ENCODE peak calls at places on chromosomes 12 and 14, in nine cellular contexts. C is Calu3; H is activated CD8-positive, alpha-beta memory T cell treated with anti-CD3 and anti-CD28 coated beads, Interleukin-2, amount 10 ng/mL, durations not matched to agents 7 days and 5 days; Y is H54; U is kidney tubule cell; M is IMR-90; G is sciatic nerve; I is GM03348; R is germinal center. W is an unnamed sample.

GRCh38 chr14:104458845-104459244 is 120.7 kb upstream of the C14orf180 start:
- DNase-seq in G (no peak), H (no peak), R (no peak), U (no peak), I (no peak), M (no peak), Y (no peak), C (no peak), W (no peak)

GRCh38 chr14:101182476-101182875 is 279.0 kb upstream of the RTL1 start:
- DNase-seq in Y (no peak), H (no peak), C (no peak), U (no peak), I (peak), M (no peak), G (peak), R (no peak), W (no peak)

GRCh38 chr12:51227962-51228361 is 10.1 kb upstream of the POU6F1 start:
- DNase-seq in U (no peak), M (no peak), C (no peak), Y (no peak), G (no peak), H (no peak), I (no peak), R (no peak), W (no peak)

GRCh38 chr14:103755060-103755459 is 39.5 kb downstream of the ZFYVE21 start:
- DNase-seq in R (no peak), U (no peak), Y (no peak), M (no peak), I (no peak), G (no peak), C (no peak), H (no peak), W (no peak)

GRCh38 chr12:27619308-27619707 is 76.9 kb upstream of the REP15 start:
- DNase-seq in I (peak), C (no peak), G (no peak), Y (no peak), U (peak), H (no peak), R (no peak), M (peak), W (no peak)

GRCh38 chr12:10406725-10407124 is 2.8 kb downstream of the KLRC4 start:
- DNase-seq in Y (no peak), G (peak), H (peak), U (no peak), R (no peak), C (no peak), M (no peak), I (no peak), W (no peak)

GRCh38 chr12:45598761-45599160 is 130.7 kb upstream of the ARID2 start:
- DNase-seq in R (no peak), I (no peak), H (no peak), C (no peak), U (no peak), M (no peak), G (no peak), Y (no peak), W (no peak)

GRCh38 chr14:100775351-100775830 is 48.7 kb downstream of the DLK1 start:
- DNase-seq in M (no peak), C (no peak), Y (no peak), R (no peak), H (no peak), U (no peak), I (peak), G (no peak), W (peak)

GRCh38 chr14:100065161-100065871 is at the start of gene EVL:
- DNase-seq in U (no peak), I (no peak), C (no peak), H (peak), G (no peak), M (no peak), Y (no peak), R (peak), W (no peak)

GRCh38 chr12:4483885-4484823 is 38.5 kb upstream of the FGF6 start:
- DNase-seq in R (no peak), H (no peak), G (no peak), Y (no peak), I (no peak), C (no peak), M (no peak), U (peak), W (no peak)

GRCh38 chr14:94602722-94603121 is 9.5 kb upstream of the SERPINA3 start:
- DNase-seq in R (no peak), C (no peak), G (no peak), M (no peak), Y (no peak), I (no peak), U (no peak), H (no peak), W (no peak)

GRCh38 chr12:112944028-112944690 is 5.9 kb downstream of the OAS3 start:
- DNase-seq in C (no peak), M (no peak), H (peak), Y (peak), U (no peak), I (no peak), G (no peak), R (no peak), W (no peak)

GRCh38 chr14:100432652-100433427 is 109.7 kb downstream of the SLC25A47 start:
- DNase-seq in U (no peak), Y (no peak), G (no peak), C (no peak), H (no peak), R (no peak), I (no peak), M (no peak), W (peak)

GRCh38 chr12:110733089-110733715 is 9.5 kb downstream of the PPP1CC start:
- DNase-seq in U (no peak), I (peak), R (no peak), C (peak), G (no peak), Y (no peak), M (peak), H (peak), W (no peak)

GRCh38 chr12:49959570-49960473 is 1.9 kb upstream of the AQP5 start:
- DNase-seq in M (no peak), H (no peak), G (no peak), C (peak), U (peak), I (no peak), R (no peak), Y (peak), W (no peak)

GRCh38 chr14:99248761-99249171 is 23.2 kb downstream of the BCL11B start:
- DNase-seq in M (no peak), I (no peak), H (peak), Y (no peak), C (no peak), G (no peak), R (no peak), U (no peak), W (no peak)

GRCh38 chr12:30219047-30219446 is 435.3 kb upstream of the TMTC1 start:
- DNase-seq in H (no peak), I (no peak), M (peak), C (no peak), R (no peak), G (no peak), Y (no peak), U (no peak), W (no peak)

GRCh38 chr12:20458011-20458410 is 89.7 kb downstream of the PDE3A start:
- DNase-seq in U (no peak), I (no peak), H (no peak), M (no peak), C (no peak), Y (no peak), G (no peak), R (no peak), W (no peak)

GRCh38 chr14:32394038-32394437 is 64.9 kb downstream of the AKAP6 start:
- DNase-seq in C (no peak), M (no peak), I (no peak), G (no peak), U (no peak), R (no peak), H (no peak), Y (no peak), W (no peak)

GRCh38 chr12:124543052-124543590 is 24.3 kb downstream of the NCOR2 start:
- DNase-seq in Y (no peak), H (peak), I (no peak), G (no peak), U (peak), R (no peak), C (peak), M (no peak), W (no peak)

GRCh38 chr12:1590083-1590979 is 4.0 kb downstream of the FBXL14 start:
- DNase-seq in Y (no peak), C (no peak), I (peak), M (peak), G (no peak), U (no peak), R (no peak), H (no peak), W (no peak)

GRCh38 chr12:107783406-107784376 is 9.2 kb downstream of the ASCL4 start:
- DNase-seq in C (no peak), I (no peak), R (no peak), G (no peak), U (no peak), M (no peak), Y (no peak), H (no peak), W (no peak)

GRCh38 chr12:75665216-75665615 is 153.8 kb upstream of the KRR1 start:
- DNase-seq in G (no peak), Y (no peak), U (no peak), R (no peak), H (no peak), M (no peak), I (peak), C (no peak), W (no peak)

GRCh38 chr12:12903642-12904609 is 12.6 kb downstream of the GPRC5A start:
- DNase-seq in U (peak), C (peak), G (no peak), H (no peak), Y (no peak), R (no peak), M (no peak), I (no peak), W (no peak)

GRCh38 chr12:16914853-16915252 is 308.9 kb upstream of the LMO3 start:
- DNase-seq in R (no peak), U (no peak), Y (no peak), H (no peak), M (no peak), G (no peak), C (no peak), I (no peak), W (no peak)

GRCh38 chr12:125544979-125545378 is 479.7 kb downstream of the AACS start:
- DNase-seq in R (no peak), H (no peak), G (no peak), C (no peak), M (no peak), Y (no peak), U (no peak), I (no peak), W (no peak)

GRCh38 chr12:108565976-108566375 is 3.6 kb downstream of the ISCU start:
- DNase-seq in I (peak), R (no peak), H (peak), C (peak), M (peak), U (peak), G (no peak), Y (peak), W (peak)